ENCODE peak calls at places on chromosomes 5 and 9, in eight cellular contexts. H is progenitor cell of endocrine pancreas, T is OCI-LY7, E is WTC11, A is heart right ventricle, J is endothelial cell, K is body of pancreas, S is GM06990. N is an unnamed sample.

GRCh38 chr5:124996023-124996763 is 249.8 kb upstream of the ZNF608 start:
- DNase-seq in H (no peak), T (no peak), E (no peak), A (no peak), J (no peak), K (no peak), S (no peak), N (no peak)

GRCh38 chr9:131618071-131618479 is 72.8 kb downstream of the PRRT1B start:
- DNase-seq in H (no peak), T (no peak), E (no peak), A (peak), J (no peak), K (peak), S (no peak), N (no peak)

GRCh38 chr9:126980231-126980630 is 65.6 kb downstream of the RALGPS1 start:
- DNase-seq in H (no peak), T (no peak), E (no peak), A (no peak), J (no peak), K (no peak), S (no peak), N (no peak)

GRCh38 chr9:130422546-130422945 is 22.2 kb upstream of the ASS1 start:
- DNase-seq in H (no peak), T (no peak), E (no peak), A (no peak), J (no peak), K (no peak), S (no peak), N (no peak)

GRCh38 chr5:176606875-176607274 is 3.1 kb downstream of the GPRIN1 start:
- DNase-seq in H (no peak), T (no peak), E (no peak), A (no peak), J (no peak), K (no peak), S (no peak), N (no peak)

GRCh38 chr5:78592735-78593386 is 55.7 kb downstream of the LHFPL2 start:
- DNase-seq in H (no peak), T (no peak), E (no peak), A (no peak), J (no peak), K (peak), S (no peak), N (no peak)

GRCh38 chr5:126909856-126910255 is 120.5 kb downstream of the MARCHF3 start:
- DNase-seq in H (no peak), T (no peak), E (no peak), A (no peak), J (no peak), K (no peak), S (no peak), N (no peak)

GRCh38 chr5:15645776-15646175 is 145.8 kb downstream of the FBXL7 start:
- DNase-seq in H (no peak), T (no peak), E (no peak), A (no peak), J (no peak), K (no peak), S (no peak), N (no peak)

GRCh38 chr5:96537386-96537785 is 104.3 kb upstream of the PCSK1 start:
- DNase-seq in H (no peak), T (no peak), E (no peak), A (no peak), J (no peak), K (no peak), S (no peak), N (no peak)

GRCh38 chr9:91949946-91950664 is at the start of gene ROR2:
- DNase-seq in H (peak), T (no peak), E (peak), A (peak), J (peak), K (peak), S (peak), N (peak)

GRCh38 chr9:91948061-91948422 is 2.0 kb downstream of the ROR2 start:
- DNase-seq in H (no peak), T (no peak), E (peak), A (no peak), J (no peak), K (no peak), S (no peak), N (no peak)

GRCh38 chr9:91946825-91947224 is 3.2 kb downstream of the ROR2 start:
- DNase-seq in H (no peak), T (no peak), E (no peak), A (no peak), J (no peak), K (no peak), S (no peak), N (no peak)

GRCh38 chr9:91949293-91949945 is 609 bp downstream of the ROR2 start:
- DNase-seq in H (peak), T (no peak), E (peak), A (no peak), J (no peak), K (peak), S (no peak), N (peak)

DNA sequence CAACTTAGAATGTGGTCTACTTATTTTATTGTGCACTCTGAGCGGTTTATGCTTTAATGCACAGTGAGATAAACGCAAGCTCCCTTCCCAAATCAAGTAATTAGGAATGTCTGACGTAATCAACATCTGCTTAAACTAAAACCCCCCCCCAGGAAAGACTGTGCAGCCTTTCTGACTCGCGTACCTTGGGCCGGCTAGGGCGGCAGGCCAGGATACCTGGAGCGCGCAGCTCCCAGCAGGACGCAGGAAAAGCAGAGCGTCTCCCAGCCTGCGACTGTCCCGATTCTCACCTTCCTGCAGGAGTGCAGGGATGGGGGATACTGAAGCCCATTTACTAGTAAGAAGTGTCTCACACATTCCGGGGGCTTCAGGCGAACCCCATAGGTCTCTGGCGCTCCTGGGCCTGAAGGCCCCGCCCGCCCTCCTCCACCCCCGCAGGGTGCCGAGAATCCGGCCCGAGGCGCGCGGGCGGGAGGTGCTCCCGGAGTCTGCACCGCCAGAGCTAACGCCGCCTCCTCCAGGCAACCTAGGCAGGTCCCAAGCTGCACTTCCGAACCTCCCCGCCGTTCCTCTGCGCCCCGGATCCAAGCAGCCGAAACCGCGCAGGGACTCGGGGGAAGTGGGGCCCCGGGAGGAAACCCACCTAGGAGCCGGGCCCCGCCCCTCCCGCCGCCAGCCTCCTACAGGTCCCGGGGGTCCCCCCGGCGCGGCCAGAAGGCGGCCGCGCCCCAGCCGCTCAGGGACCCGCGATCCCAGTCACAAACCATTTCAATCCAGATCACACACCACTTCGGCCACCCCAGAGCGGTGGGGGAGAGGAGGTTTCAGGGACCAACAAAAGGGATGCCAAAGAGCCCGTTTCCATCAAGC is 1.4 kb downstream of the ROR2 start:
- DNase-seq in H (peak), T (no peak), E (peak), A (no peak), J (peak), K (peak), S (no peak), N (peak)
- TF ChIP-seq CTCF in H (peak), T (no peak), E (no peak), A (no peak), J (no peak), K (peak), S (no peak), N (no peak)

DNA sequence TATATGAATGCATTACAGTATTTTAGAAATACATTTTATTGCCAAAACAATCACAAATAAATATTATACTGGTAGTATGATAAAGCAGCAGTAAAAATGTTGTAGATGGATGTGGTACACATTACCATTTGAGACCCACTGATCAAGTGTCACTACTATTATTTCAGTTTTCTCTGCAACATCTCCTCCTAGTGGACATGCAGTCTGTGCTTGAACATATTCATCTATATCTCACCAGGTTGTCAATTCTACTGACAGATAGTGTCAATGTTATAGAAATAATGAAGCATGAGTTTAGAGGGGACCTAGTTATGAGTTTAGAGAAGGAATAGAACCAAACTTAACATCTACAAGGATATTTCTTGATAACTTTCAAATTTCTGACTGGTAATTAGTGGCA is 39.2 kb upstream of the ELOVL7 start:
- DNase-seq in H (no peak), T (peak), E (no peak), A (no peak), J (no peak), K (no peak), S (no peak), N (peak)
- TF ChIP-seq CTCF in H (peak), T (peak), E (peak), A (peak), J (peak), K (peak), S (peak), N (no peak)

GRCh38 chr5:73170522-73170921 is 2.5 kb upstream of the TMEM174 start:
- DNase-seq in H (no peak), T (peak), E (peak), A (no peak), J (peak), K (no peak), S (no peak), N (no peak)
- TF ChIP-seq CTCF in H (peak), T (peak), E (no peak), A (peak), J (peak), K (peak), S (peak), N (peak)

GRCh38 chr5:38023799-38024198 is 184.0 kb upstream of the GDNF start:
- DNase-seq in H (no peak), T (no peak), E (no peak), A (no peak), J (no peak), K (no peak), S (no peak), N (no peak)
- TF ChIP-seq CTCF in H (peak), T (peak), E (no peak), A (no peak), J (peak), K (no peak), S (no peak), N (no peak)

DNA sequence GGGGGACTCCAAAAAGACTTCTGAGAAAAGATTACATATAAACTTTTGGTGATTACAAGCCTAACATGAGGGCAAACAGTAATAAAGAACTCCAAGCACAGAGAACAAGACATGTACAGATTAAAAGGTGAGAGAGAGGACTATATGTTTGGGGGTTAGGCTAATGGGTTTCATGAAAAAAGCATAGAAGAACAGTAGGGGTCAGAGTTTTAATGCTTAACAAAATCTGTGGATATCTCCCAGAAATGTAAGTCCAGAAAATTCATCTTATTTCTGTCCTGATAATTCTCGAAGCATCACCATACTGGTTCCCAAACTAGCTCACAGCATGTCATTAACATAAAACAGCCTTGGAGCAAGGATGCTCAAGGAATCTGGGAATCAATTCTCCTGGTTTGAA is 137.2 kb downstream of the ARRDC3 start:
- DNase-seq in H (no peak), T (no peak), E (no peak), A (no peak), J (no peak), K (no peak), S (no peak), N (no peak)
- TF ChIP-seq CTCF in H (no peak), T (peak), E (no peak), A (no peak), J (no peak), K (no peak), S (peak), N (no peak)

GRCh38 chr5:107578051-107578635 is 92.6 kb downstream of the EFNA5 start:
- DNase-seq in H (no peak), T (no peak), E (no peak), A (no peak), J (no peak), K (no peak), S (no peak), N (no peak)
- TF ChIP-seq CTCF in H (no peak), T (no peak), E (no peak), A (no peak), J (no peak), K (no peak), S (no peak), N (no peak)

GRCh38 chr5:1524481-1524798 is 680 bp upstream of the LPCAT1 start:
- DNase-seq in H (no peak), T (no peak), E (peak), A (no peak), J (no peak), K (no peak), S (no peak), N (no peak)
- TF ChIP-seq CTCF in H (no peak), T (no peak), E (no peak), A (no peak), J (no peak), K (no peak), S (no peak), N (no peak)

DNA sequence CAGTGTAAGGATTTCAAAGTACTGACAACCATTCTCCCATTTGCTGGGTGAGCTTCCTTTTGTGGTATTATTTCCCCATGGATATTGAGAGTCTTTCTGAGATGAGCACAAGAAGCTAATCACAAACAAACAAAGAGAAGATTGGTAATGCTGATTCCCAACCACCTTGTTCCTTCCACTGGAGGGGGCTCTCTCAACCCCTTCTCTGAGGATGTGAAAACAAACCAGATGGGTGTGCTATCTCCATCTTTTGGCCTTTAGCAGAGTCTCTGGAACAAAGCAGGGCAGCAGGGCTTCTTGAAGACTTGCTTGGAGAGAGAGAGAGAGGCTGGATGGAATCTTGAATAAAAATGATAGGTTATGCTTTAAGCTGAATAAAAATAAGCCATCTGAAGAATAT is 576.7 kb upstream of the ZNF462 start:
- DNase-seq in H (no peak), T (no peak), E (peak), A (no peak), J (peak), K (no peak), S (no peak), N (peak)
- TF ChIP-seq CTCF in H (peak), T (peak), E (peak), A (no peak), J (no peak), K (no peak), S (peak), N (no peak)